ENCODE peak calls at places on chromosomes 7 and 10, in six cellular contexts. J is aorta, Y is transverse colon, X is bronchial epithelial cell, H is heart left ventricle, B is uterus. K is an unnamed sample. For H3K36me3, the result is how much of the 10 kb centered on the place peaks cover.

GRCh38 chr10:26586211-26586610 is 111.3 kb upstream of the PDSS1 start:
- DNase-seq in X (no peak), J (no peak), H (no peak), B (no peak), Y (no peak), K (no peak)

GRCh38 chr10:85612378-85612775 is 754.2 kb downstream of the GRID1 start:
- DNase-seq in Y (no peak), X (no peak), B (no peak), H (no peak), J (no peak), K (no peak)

GRCh38 chr7:98163704-98164478 is 47.3 kb upstream of the BHLHA15 start:
- DNase-seq in Y (peak), B (peak), X (peak), J (no peak), H (no peak), K (peak)

GRCh38 chr7:78261739-78262138 is 463.2 kb downstream of the PHTF2 start:
- DNase-seq in X (no peak), H (no peak), B (no peak), J (no peak), Y (no peak), K (no peak)

GRCh38 chr7:159247910-159248309 is 103.2 kb upstream of the VIPR2 start:
- DNase-seq in J (no peak), H (no peak), Y (no peak), X (no peak), B (no peak), K (no peak)

GRCh38 chr10:100537475-100537874 is 1.7 kb downstream of the HIF1AN start:
- DNase-seq in J (no peak), Y (no peak), H (no peak), B (no peak), X (no peak), K (no peak)

GRCh38 chr7:19133390-19133789 is 11.8 kb downstream of the FERD3L start:
- DNase-seq in H (no peak), Y (no peak), X (no peak), J (no peak), B (no peak), K (no peak)

GRCh38 chr10:101614957-101615759 is 27.0 kb downstream of the DPCD start:
- DNase-seq in Y (no peak), X (no peak), H (no peak), B (no peak), J (no peak), K (no peak)

GRCh38 chr7:17009007-17009719 is 127.4 kb upstream of the AGR3 start:
- DNase-seq in J (no peak), X (peak), B (no peak), H (no peak), Y (no peak), K (no peak)

GRCh38 chr7:70659263-70659662 is 472.7 kb upstream of the GALNT17 start:
- DNase-seq in J (no peak), Y (no peak), H (no peak), B (no peak), X (no peak), K (no peak)

GRCh38 chr10:12130237-12130872 is 878 bp downstream of the SEC61A2 start:
- DNase-seq in J (no peak), H (no peak), X (peak), B (peak), Y (peak), K (peak)

GRCh38 chr10:129951251-129951808 is 12.7 kb downstream of the EBF3 start:
- DNase-seq in J (no peak), H (no peak), Y (no peak), X (no peak), B (peak), K (no peak)

GRCh38 chr10:96910488-96911395 is 78.6 kb downstream of the LCOR start:
- DNase-seq in Y (no peak), X (peak), H (no peak), J (no peak), B (no peak), K (no peak)

GRCh38 chr10:24727811-24728210 is 4.1 kb upstream of the ARHGAP21 start:
- DNase-seq in B (no peak), J (no peak), X (no peak), H (no peak), Y (no peak), K (no peak)

GRCh38 chr7:19964198-19964597 is 190.8 kb upstream of the TMEM196 start:
- DNase-seq in J (no peak), H (no peak), B (no peak), Y (no peak), X (peak), K (peak)

GRCh38 chr10:91883549-91884542 is 25.4 kb downstream of the FGFBP3 start:
- DNase-seq in X (peak), H (peak), Y (no peak), B (peak), J (no peak), K (peak)

GRCh38 chr10:10869592-10869991 is 148.1 kb upstream of the CELF2 start:
- DNase-seq in J (no peak), Y (no peak), H (no peak), X (peak), B (no peak), K (peak)

GRCh38 chr10:119413738-119414611 is 128.5 kb downstream of the RGS10 start:
- DNase-seq in Y (peak), B (no peak), X (no peak), H (peak), J (no peak), K (peak)

GRCh38 chr7:106659963-106660861 is 746 bp downstream of the CCDC71L start:
- DNase-seq in H (peak), B (peak), J (peak), Y (peak), X (peak), K (peak)

GRCh38 chr10:58385784-58386112 is 538 bp downstream of the TFAM start:
- DNase-seq in X (peak), J (peak), H (no peak), Y (peak), B (peak), K (no peak)

GRCh38 chr7:44220046-44220720 is 19.4 kb downstream of the YKT6 start:
- DNase-seq in J (peak), X (no peak), Y (no peak), B (no peak), H (peak), K (no peak)

GRCh38 chr7:24833548-24833947 is 76.3 kb upstream of the GSDME start:
- DNase-seq in H (no peak), B (no peak), J (no peak), Y (no peak), X (no peak), K (no peak)

GRCh38 chr7:24831240-24831639 is 74.0 kb upstream of the GSDME start:
- DNase-seq in X (no peak), Y (no peak), B (no peak), H (no peak), J (no peak), K (peak)

GRCh38 chr7:24836084-24836483 is 78.8 kb upstream of the GSDME start:
- DNase-seq in B (no peak), Y (no peak), X (no peak), H (no peak), J (no peak), K (no peak)

GRCh38 chr7:24835643-24836042 is 78.4 kb upstream of the GSDME start:
- DNase-seq in J (no peak), Y (no peak), B (no peak), X (no peak), H (no peak), K (no peak)

GRCh38 chr7:24834150-24834798 is 77.0 kb upstream of the GSDME start:
- DNase-seq in X (no peak), B (no peak), J (no peak), H (peak), Y (peak), K (no peak)
- H3K4me3 ChIP-seq in X (no peak), B (no peak), J (no peak), H (peak), Y (no peak), K (no peak)

DNA sequence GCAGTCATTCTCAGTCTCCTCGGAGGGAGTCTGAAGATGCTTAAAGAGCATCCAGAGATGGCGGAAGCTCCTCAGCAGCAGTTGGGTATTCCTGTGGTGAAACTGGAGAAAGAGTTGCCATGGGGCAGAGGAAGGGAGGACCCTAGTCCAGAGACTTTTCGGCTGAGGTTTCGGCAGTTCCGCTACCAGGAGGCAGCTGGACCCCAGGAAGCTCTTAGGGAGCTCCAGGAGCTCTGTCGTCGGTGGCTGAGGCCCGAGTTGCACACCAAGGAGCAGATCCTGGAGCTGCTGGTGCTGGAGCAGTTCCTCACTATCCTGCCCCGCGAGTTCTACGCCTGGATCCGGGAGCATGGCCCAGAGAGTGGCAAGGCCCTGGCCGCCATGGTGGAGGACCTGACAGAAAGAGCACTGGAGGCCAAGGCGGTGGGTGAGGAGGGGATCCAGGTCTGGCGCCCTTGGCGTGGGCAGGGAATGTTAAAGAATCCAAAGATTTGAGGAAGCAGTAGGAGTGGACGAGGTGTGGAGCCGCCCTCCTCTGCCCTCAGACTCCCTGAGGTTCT is 2.9 kb downstream of the ZSCAN25 start:
- DNase-seq in B (no peak), X (no peak), Y (no peak), H (no peak), J (no peak), K (no peak)
- H3K36me3 ChIP-seq in B (under half), X (under half), Y (half or more), H (half or more), J (under half), K (under half)

GRCh38 chr10:127034224-127034623 is 129.0 kb downstream of the DOCK1 start:
- DNase-seq in X (no peak), J (no peak), H (no peak), B (no peak), Y (no peak), K (no peak)

GRCh38 chr10:127034790-127035189 is 129.6 kb downstream of the DOCK1 start:
- DNase-seq in B (no peak), Y (no peak), H (no peak), J (no peak), X (no peak), K (no peak)

GRCh38 chr10:127035827-127036226 is 130.6 kb downstream of the DOCK1 start:
- DNase-seq in X (no peak), B (no peak), J (no peak), H (no peak), Y (no peak), K (no peak)

GRCh38 chr10:127033569-127034175 is 128.4 kb downstream of the DOCK1 start:
- DNase-seq in B (no peak), Y (no peak), H (no peak), X (peak), J (no peak), K (no peak)

GRCh38 chr10:127033116-127033515 is 127.9 kb downstream of the DOCK1 start:
- DNase-seq in Y (no peak), H (no peak), B (no peak), J (no peak), X (no peak), K (no peak)
- H3K4me3 ChIP-seq in Y (no peak), H (no peak), B (no peak), J (no peak), X (no peak), K (no peak)

DNA sequence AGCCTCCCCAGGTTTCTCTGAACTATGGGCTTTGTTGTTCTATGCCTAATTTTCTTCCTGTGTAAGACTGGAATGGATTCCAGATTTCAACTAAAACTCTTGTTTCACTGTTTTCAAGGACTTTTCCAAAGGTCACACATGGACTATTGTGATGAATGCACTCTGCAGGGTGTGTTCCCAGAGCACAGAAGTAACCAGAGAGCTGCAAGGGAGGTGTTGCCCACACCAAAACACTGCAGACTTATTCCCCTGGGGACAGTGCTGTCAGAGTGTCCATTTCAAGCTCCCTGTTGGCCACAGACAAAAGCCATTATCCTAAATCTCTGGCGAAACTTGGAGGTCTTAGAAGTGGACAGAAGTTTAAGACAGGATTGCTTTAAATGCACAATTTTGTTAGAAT is 231.6 kb downstream of the TRIL start:
- DNase-seq in H (no peak), B (no peak), J (no peak), Y (no peak), X (no peak), K (no peak)
- H3K36me3 ChIP-seq in H (under half), B (under half), J (under half), Y (under half), X (under half), K (under half)

DNA sequence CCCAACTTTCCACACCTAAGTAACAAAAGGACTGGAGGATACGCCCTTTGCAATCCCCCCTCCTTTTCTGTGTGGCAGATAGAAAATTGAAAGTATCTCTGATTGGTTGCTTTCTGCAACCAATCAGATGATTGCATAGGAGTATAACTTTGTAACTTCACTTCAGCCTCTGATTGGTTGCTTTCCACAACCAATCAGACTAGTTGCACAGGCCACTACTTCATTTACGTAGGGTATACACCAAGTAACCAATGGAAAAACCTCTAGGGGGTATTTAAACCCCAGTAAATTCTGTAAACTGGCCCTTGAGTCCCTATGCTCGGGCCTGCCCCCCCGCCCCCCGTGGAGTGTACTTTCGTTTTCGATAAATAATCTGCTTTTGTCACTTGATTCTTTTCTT is 1080.4 kb downstream of the CNTNAP2 start:
- DNase-seq in H (no peak), B (no peak), J (no peak), Y (no peak), X (no peak), K (no peak)
- H3K4me3 ChIP-seq in H (no peak), B (no peak), J (no peak), Y (no peak), X (no peak), K (no peak)

DNA sequence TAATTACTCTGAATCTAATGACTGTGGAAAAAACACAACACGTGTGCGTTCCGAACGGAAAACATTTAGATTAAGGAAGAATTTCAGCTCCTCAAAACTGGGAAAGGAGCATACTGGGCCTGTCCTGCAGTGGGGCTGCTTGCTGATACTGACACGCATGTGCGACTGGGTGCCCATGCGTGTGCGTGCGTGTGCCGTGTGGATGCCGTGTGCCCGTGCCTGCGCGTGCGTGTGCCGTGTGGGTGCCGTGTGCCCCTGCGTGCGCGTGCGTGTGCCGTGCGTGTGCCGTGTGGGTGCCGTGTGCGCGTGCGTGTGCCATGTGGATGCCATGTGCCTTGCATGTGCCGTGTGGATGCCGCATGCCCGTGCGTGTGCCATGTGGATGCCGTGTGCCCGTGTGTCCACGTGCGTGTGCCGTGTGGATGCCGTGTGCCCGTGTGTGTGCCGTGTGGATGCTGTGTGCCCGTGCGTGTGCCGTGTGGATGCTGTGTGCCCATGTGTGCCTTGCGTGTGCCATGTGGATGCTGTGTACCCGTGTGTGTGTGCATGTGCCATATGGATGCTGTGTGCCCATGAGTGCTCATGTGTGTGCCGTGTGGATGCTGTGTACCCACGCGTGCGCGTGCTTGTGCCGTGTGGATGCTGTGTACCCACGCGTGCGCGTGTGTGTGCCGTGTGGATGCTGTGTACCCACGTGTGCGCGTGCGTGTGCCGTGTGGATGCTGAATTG is 28.2 kb downstream of the PWWP2B start:
- DNase-seq in X (no peak), J (no peak), H (no peak), B (no peak), Y (no peak), K (no peak)
- H3K36me3 ChIP-seq in X (under half), J (under half), H (under half), B (under half), Y (under half), K (under half)

K was measured in astrocyte.